ENCODE peak calls at places on chromosome 3, in nine cellular contexts. R is kidney epithelial cell; O is occipital lobe; S is NCI-H524; D is activated CD4-positive, alpha-beta T cell treated with anti-CD3 and anti-CD28 coated beads for 4 hours; Q is naive thymus-derived CD8-positive, alpha-beta T cell; C is HL-60; V is cardiac septum; X is AG09309. L is an unnamed sample.

GRCh38 chr3:46076606-46077005 is 49.3 kb upstream of the XCR1 start:
- DNase-seq in C (peak), O (no peak), V (no peak), S (no peak), Q (no peak), D (no peak), R (no peak), X (no peak), L (peak)

GRCh38 chr3:40358454-40358853 is 28.5 kb upstream of the ENTPD3 start:
- DNase-seq in X (no peak), O (no peak), R (no peak), Q (no peak), S (no peak), D (no peak), C (no peak), V (no peak), L (no peak)

GRCh38 chr3:32105291-32106131 is 909 bp upstream of the GPD1L start:
- DNase-seq in S (no peak), R (no peak), O (no peak), D (no peak), X (no peak), C (no peak), Q (no peak), V (no peak), L (no peak)

GRCh38 chr3:190585771-190586630 is 72.1 kb downstream of the IL1RAP start:
- DNase-seq in R (peak), Q (no peak), X (peak), D (peak), O (no peak), C (peak), S (no peak), V (no peak), L (peak)

GRCh38 chr3:195129644-195130492 is 141.1 kb downstream of the XXYLT1 start:
- DNase-seq in V (no peak), D (peak), X (no peak), S (no peak), C (no peak), O (no peak), R (no peak), Q (no peak), L (no peak)

GRCh38 chr3:118907909-118908308 is 126.7 kb downstream of the IGSF11 start:
- DNase-seq in S (no peak), O (no peak), Q (no peak), V (no peak), D (no peak), R (no peak), C (no peak), X (no peak), L (no peak)

GRCh38 chr3:14170569-14171159 is 7.7 kb downstream of the XPC start:
- DNase-seq in S (no peak), C (no peak), D (no peak), Q (no peak), R (no peak), X (peak), V (no peak), O (no peak), L (no peak)

GRCh38 chr3:15326673-15327072 is 5.7 kb downstream of the SH3BP5 start:
- DNase-seq in S (no peak), C (no peak), V (no peak), R (no peak), O (no peak), Q (no peak), D (no peak), X (no peak), L (no peak)

GRCh38 chr3:49397470-49397869 is 14.3 kb downstream of the RHOA start:
- DNase-seq in Q (no peak), R (no peak), X (no peak), D (no peak), S (no peak), C (no peak), V (no peak), O (no peak), L (no peak)

GRCh38 chr3:129764090-129764489 is 129.4 kb downstream of the TMCC1 start:
- DNase-seq in Q (no peak), C (no peak), O (no peak), R (peak), D (no peak), S (no peak), V (no peak), X (no peak), L (no peak)

GRCh38 chr3:8445861-8446260 is 55.8 kb upstream of the LMCD1 start:
- DNase-seq in D (no peak), O (peak), C (no peak), V (no peak), X (peak), S (no peak), Q (no peak), R (peak), L (no peak)

GRCh38 chr3:45817788-45818523 is 21.6 kb upstream of the SLC6A20 start:
- DNase-seq in S (no peak), O (peak), V (no peak), R (peak), D (no peak), C (no peak), Q (no peak), X (peak), L (peak)

GRCh38 chr3:179149239-179149887 is 1.2 kb downstream of the PIK3CA start:
- DNase-seq in X (no peak), D (peak), C (peak), R (no peak), O (peak), V (no peak), S (peak), Q (no peak), L (peak)

GRCh38 chr3:141086188-141086587 is 35.0 kb downstream of the SPSB4 start:
- DNase-seq in Q (no peak), O (no peak), D (no peak), C (no peak), X (no peak), V (no peak), R (no peak), S (no peak), L (no peak)

GRCh38 chr3:144770813-144771400 is 799.3 kb downstream of the DIPK2A start:
- DNase-seq in C (no peak), X (peak), S (peak), Q (no peak), D (no peak), O (no peak), R (peak), V (no peak), L (peak)

GRCh38 chr3:112128843-112129727 is 4.0 kb downstream of the GCSAM start:
- DNase-seq in R (no peak), D (peak), Q (peak), O (no peak), V (no peak), X (peak), C (peak), S (no peak), L (peak)

GRCh38 chr3:184757010-184757651 is 45.3 kb upstream of the MAGEF1 start:
- DNase-seq in Q (no peak), R (no peak), X (peak), S (no peak), D (no peak), C (no peak), O (peak), V (peak), L (no peak)

GRCh38 chr3:76997733-76998132 is 42.2 kb upstream of the ROBO2 start:
- DNase-seq in R (no peak), D (no peak), S (no peak), C (no peak), V (no peak), Q (no peak), X (peak), O (peak), L (no peak)

L was measured in HT-29.